ENCODE peak calls at places on chromosomes 12 and 14, in six cellular contexts. One of them, this sample, is unnamed. For H3K9me3 and H3K4me1, the result is how much of the 10 kb centered on the place peaks cover.

GRCh38 chr14:49796025-49796424 is 28.1 kb downstream of the KLHDC2 start:
- DNase-seq in left ventricle myocardium inferior: no peak
- DNase-seq in cardiac muscle cell: no peak
- DNase-seq in NT2/D1: no peak
- DNase-seq in A549: no peak
- DNase-seq in PC-3: peak
- DNase-seq in this sample: no peak

GRCh38 chr12:121523741-121524140 is 57.1 kb downstream of the KDM2B start:
- DNase-seq in A549: no peak
- DNase-seq in left ventricle myocardium inferior: no peak
- DNase-seq in PC-3: no peak
- DNase-seq in cardiac muscle cell: no peak
- DNase-seq in NT2/D1: no peak
- DNase-seq in this sample: no peak

GRCh38 chr14:87992349-87992719 is 648 bp downstream of the GALC start:
- DNase-seq in A549: no peak
- DNase-seq in PC-3: no peak
- DNase-seq in cardiac muscle cell: no peak
- DNase-seq in left ventricle myocardium inferior: no peak
- DNase-seq in NT2/D1: no peak
- DNase-seq in this sample: no peak

GRCh38 chr14:52902971-52903385 is 47.9 kb downstream of the FERMT2 start:
- DNase-seq in A549: no peak
- DNase-seq in cardiac muscle cell: no peak
- DNase-seq in NT2/D1: no peak
- DNase-seq in PC-3: peak
- DNase-seq in left ventricle myocardium inferior: no peak
- DNase-seq in this sample: no peak

GRCh38 chr14:57052705-57053302 is 215.9 kb downstream of the EXOC5 start:
- DNase-seq in cardiac muscle cell: no peak
- DNase-seq in left ventricle myocardium inferior: no peak
- DNase-seq in PC-3: no peak
- DNase-seq in NT2/D1: no peak
- DNase-seq in A549: no peak
- DNase-seq in this sample: no peak

GRCh38 chr14:65002586-65003210 is 16.0 kb downstream of the FNTB start:
- DNase-seq in left ventricle myocardium inferior: no peak
- DNase-seq in A549: no peak
- DNase-seq in cardiac muscle cell: no peak
- DNase-seq in NT2/D1: no peak
- DNase-seq in PC-3: peak
- DNase-seq in this sample: no peak

GRCh38 chr12:85489194-85489593 is 209.2 kb downstream of the ALX1 start:
- DNase-seq in A549: no peak
- DNase-seq in left ventricle myocardium inferior: no peak
- DNase-seq in cardiac muscle cell: no peak
- DNase-seq in NT2/D1: no peak
- DNase-seq in PC-3: peak
- DNase-seq in this sample: no peak

GRCh38 chr14:71701990-71702389 is 230.2 kb upstream of the RGS6 start:
- DNase-seq in cardiac muscle cell: no peak
- DNase-seq in left ventricle myocardium inferior: no peak
- DNase-seq in PC-3: peak
- DNase-seq in A549: no peak
- DNase-seq in NT2/D1: no peak
- DNase-seq in this sample: no peak

GRCh38 chr14:89748004-89748403 is 206.5 kb downstream of the EFCAB11 start:
- DNase-seq in PC-3: no peak
- DNase-seq in NT2/D1: no peak
- DNase-seq in cardiac muscle cell: no peak
- DNase-seq in A549: no peak
- DNase-seq in left ventricle myocardium inferior: no peak
- DNase-seq in this sample: no peak

GRCh38 chr12:103833891-103834290 is 7.1 kb downstream of the NT5DC3 start:
- DNase-seq in PC-3: no peak
- DNase-seq in A549: no peak
- DNase-seq in left ventricle myocardium inferior: no peak
- DNase-seq in cardiac muscle cell: no peak
- DNase-seq in NT2/D1: no peak
- DNase-seq in this sample: no peak

GRCh38 chr14:51395361-51395849 is 155.4 kb downstream of the TMX1 start:
- DNase-seq in NT2/D1: no peak
- DNase-seq in left ventricle myocardium inferior: peak
- DNase-seq in cardiac muscle cell: peak
- DNase-seq in PC-3: peak
- DNase-seq in A549: no peak
- DNase-seq in this sample: no peak

GRCh38 chr12:127214196-127214595 is 1052.8 kb upstream of the TMEM132C start:
- DNase-seq in A549: no peak
- DNase-seq in cardiac muscle cell: no peak
- DNase-seq in NT2/D1: no peak
- DNase-seq in PC-3: no peak
- DNase-seq in left ventricle myocardium inferior: no peak
- DNase-seq in this sample: no peak

GRCh38 chr12:113425960-113426453 is 3.8 kb downstream of the SDSL start:
- DNase-seq in left ventricle myocardium inferior: no peak
- DNase-seq in PC-3: no peak
- DNase-seq in A549: no peak
- DNase-seq in NT2/D1: peak
- DNase-seq in cardiac muscle cell: no peak
- DNase-seq in this sample: no peak

GRCh38 chr12:75884465-75884985 is 147.1 kb downstream of the PHLDA1 start:
- DNase-seq in cardiac muscle cell: no peak
- DNase-seq in PC-3: no peak
- DNase-seq in A549: no peak
- DNase-seq in left ventricle myocardium inferior: no peak
- DNase-seq in NT2/D1: no peak
- DNase-seq in this sample: no peak

GRCh38 chr14:26867171-26867757 is 269.4 kb upstream of the NOVA1 start:
- DNase-seq in NT2/D1: no peak
- DNase-seq in A549: no peak
- DNase-seq in cardiac muscle cell: peak
- DNase-seq in left ventricle myocardium inferior: no peak
- DNase-seq in PC-3: peak
- DNase-seq in this sample: no peak

GRCh38 chr14:102262894-102263462 is 42.0 kb downstream of the MOK start:
- DNase-seq in NT2/D1: peak
- DNase-seq in PC-3: peak
- DNase-seq in A549: peak
- DNase-seq in left ventricle myocardium inferior: no peak
- DNase-seq in cardiac muscle cell: no peak
- DNase-seq in this sample: no peak

GRCh38 chr12:106585862-106586534 is 3.2 kb downstream of the RFX4 start:
- DNase-seq in NT2/D1: no peak
- DNase-seq in left ventricle myocardium inferior: no peak
- DNase-seq in PC-3: no peak
- DNase-seq in cardiac muscle cell: peak
- DNase-seq in A549: no peak
- DNase-seq in this sample: no peak

GRCh38 chr12:106586535-106586802 is 3.7 kb downstream of the RFX4 start:
- DNase-seq in A549: no peak
- DNase-seq in NT2/D1: no peak
- DNase-seq in cardiac muscle cell: no peak
- DNase-seq in left ventricle myocardium inferior: no peak
- DNase-seq in PC-3: no peak
- DNase-seq in this sample: no peak

GRCh38 chr12:106588771-106589170 is 6.0 kb downstream of the RFX4 start:
- DNase-seq in NT2/D1: no peak
- DNase-seq in left ventricle myocardium inferior: no peak
- DNase-seq in A549: no peak
- DNase-seq in cardiac muscle cell: no peak
- DNase-seq in PC-3: no peak
- DNase-seq in this sample: no peak

GRCh38 chr12:106585237-106585834 is 2.5 kb downstream of the RFX4 start:
- DNase-seq in cardiac muscle cell: no peak
- DNase-seq in A549: no peak
- DNase-seq in PC-3: no peak
- DNase-seq in left ventricle myocardium inferior: no peak
- DNase-seq in NT2/D1: no peak
- DNase-seq in this sample: no peak

GRCh38 chr12:106586803-106587684 is 4.2 kb downstream of the RFX4 start:
- DNase-seq in left ventricle myocardium inferior: no peak
- DNase-seq in cardiac muscle cell: peak
- DNase-seq in PC-3: no peak
- DNase-seq in NT2/D1: no peak
- DNase-seq in A549: no peak
- DNase-seq in this sample: no peak
- H3K9me3 ChIP-seq in left ventricle myocardium inferior: under half
- H3K9me3 ChIP-seq in cardiac muscle cell: under half
- H3K9me3 ChIP-seq in PC-3: under half
- H3K9me3 ChIP-seq in NT2/D1: under half
- H3K9me3 ChIP-seq in A549: under half
- H3K9me3 ChIP-seq in this sample: under half

DNA sequence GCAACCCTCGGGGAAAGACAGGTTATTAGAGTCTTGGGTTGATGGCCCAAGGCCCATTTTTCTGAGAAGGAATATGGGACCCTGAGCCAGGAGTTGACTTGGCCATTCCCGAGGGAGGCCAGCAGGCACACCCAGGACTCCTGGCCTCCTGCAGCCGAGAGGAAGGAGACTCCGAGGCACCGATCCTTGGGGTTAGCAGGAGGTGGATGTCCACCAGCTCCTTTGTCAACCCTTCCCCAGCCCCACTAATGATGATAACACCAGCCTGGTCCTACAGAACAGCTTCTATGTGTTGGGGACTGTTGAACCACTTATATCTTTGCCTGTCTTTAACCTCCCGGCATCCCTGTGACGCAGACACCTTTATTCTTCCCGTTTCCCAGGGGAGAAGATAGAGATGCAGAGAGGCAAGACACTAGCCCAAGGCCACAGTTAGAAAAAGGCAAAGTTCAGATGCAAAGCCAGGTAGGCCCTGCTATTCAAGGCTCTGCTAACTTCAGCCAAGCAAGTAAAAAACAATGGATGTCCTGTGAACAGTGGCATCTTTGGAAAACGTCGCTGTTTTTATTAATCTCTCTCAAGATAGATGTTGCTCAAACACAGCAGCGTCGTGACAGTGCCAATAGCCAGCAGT is 767.3 kb upstream of the TBX3 start:
- DNase-seq in cardiac muscle cell: no peak
- DNase-seq in A549: no peak
- DNase-seq in NT2/D1: no peak
- DNase-seq in PC-3: no peak
- DNase-seq in left ventricle myocardium inferior: no peak
- DNase-seq in this sample: no peak
- H3K4me1 ChIP-seq in cardiac muscle cell: under half
- H3K4me1 ChIP-seq in A549: under half
- H3K4me1 ChIP-seq in NT2/D1: under half
- H3K4me1 ChIP-seq in PC-3: under half
- H3K4me1 ChIP-seq in left ventricle myocardium inferior: under half
- H3K4me1 ChIP-seq in this sample: under half

GRCh38 chr12:132955094-132955932 is 793 bp downstream of the ZNF605 start:
- DNase-seq in NT2/D1: no peak
- DNase-seq in A549: peak
- DNase-seq in cardiac muscle cell: peak
- DNase-seq in left ventricle myocardium inferior: peak
- DNase-seq in PC-3: peak
- DNase-seq in this sample: no peak
- H3K4me3 ChIP-seq in NT2/D1: peak
- H3K4me3 ChIP-seq in A549: peak
- H3K4me3 ChIP-seq in cardiac muscle cell: peak
- H3K4me3 ChIP-seq in left ventricle myocardium inferior: peak
- H3K4me3 ChIP-seq in PC-3: peak
- H3K4me3 ChIP-seq in this sample: peak

DNA sequence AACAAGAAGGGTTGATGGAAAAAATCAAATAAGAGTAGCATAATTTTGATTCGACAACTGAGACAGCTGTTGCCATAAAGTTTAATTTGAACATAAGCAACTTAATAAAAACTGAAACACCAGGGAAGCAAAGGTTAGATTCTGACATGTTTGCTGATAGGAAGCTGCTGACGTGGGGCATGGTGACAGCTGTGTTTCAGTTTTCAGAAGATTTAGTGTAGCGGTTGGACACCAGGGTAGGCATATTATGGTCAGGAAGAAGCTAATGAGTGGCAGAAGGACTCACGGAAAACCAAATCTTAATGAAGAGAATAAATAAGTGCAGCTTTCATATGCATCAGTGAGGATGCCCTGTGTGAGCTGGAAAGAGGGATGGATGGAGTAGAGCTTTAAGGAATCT is 336.7 kb upstream of the RPL10L start:
- DNase-seq in cardiac muscle cell: no peak
- DNase-seq in left ventricle myocardium inferior: no peak
- DNase-seq in A549: no peak
- DNase-seq in NT2/D1: no peak
- DNase-seq in PC-3: no peak
- DNase-seq in this sample: no peak
- H3K9me3 ChIP-seq in cardiac muscle cell: under half
- H3K9me3 ChIP-seq in left ventricle myocardium inferior: under half
- H3K9me3 ChIP-seq in A549: under half
- H3K9me3 ChIP-seq in NT2/D1: under half
- H3K9me3 ChIP-seq in PC-3: under half
- H3K9me3 ChIP-seq in this sample: under half

GRCh38 chr14:37213016-37213415 is 15.3 kb downstream of the MIPOL1 start:
- DNase-seq in A549: no peak
- DNase-seq in NT2/D1: no peak
- DNase-seq in PC-3: no peak
- DNase-seq in cardiac muscle cell: no peak
- DNase-seq in left ventricle myocardium inferior: no peak
- DNase-seq in this sample: no peak

GRCh38 chr14:37210448-37210847 is 12.7 kb downstream of the MIPOL1 start:
- DNase-seq in left ventricle myocardium inferior: no peak
- DNase-seq in NT2/D1: no peak
- DNase-seq in cardiac muscle cell: no peak
- DNase-seq in A549: no peak
- DNase-seq in PC-3: no peak
- DNase-seq in this sample: no peak

GRCh38 chr14:37221073-37221472 is 23.3 kb downstream of the MIPOL1 start:
- DNase-seq in left ventricle myocardium inferior: no peak
- DNase-seq in A549: no peak
- DNase-seq in cardiac muscle cell: no peak
- DNase-seq in PC-3: no peak
- DNase-seq in NT2/D1: no peak
- DNase-seq in this sample: no peak

GRCh38 chr14:37215345-37215744 is 17.6 kb downstream of the MIPOL1 start:
- DNase-seq in A549: no peak
- DNase-seq in NT2/D1: no peak
- DNase-seq in PC-3: no peak
- DNase-seq in left ventricle myocardium inferior: no peak
- DNase-seq in cardiac muscle cell: no peak
- DNase-seq in this sample: no peak
- H3K4me1 ChIP-seq in A549: under half
- H3K4me1 ChIP-seq in NT2/D1: under half
- H3K4me1 ChIP-seq in PC-3: under half
- H3K4me1 ChIP-seq in left ventricle myocardium inferior: under half
- H3K4me1 ChIP-seq in cardiac muscle cell: under half
- H3K4me1 ChIP-seq in this sample: under half

GRCh38 chr14:69848903-69849391 is 30.3 kb upstream of the SMOC1 start:
- DNase-seq in NT2/D1: no peak
- DNase-seq in A549: no peak
- DNase-seq in PC-3: no peak
- DNase-seq in left ventricle myocardium inferior: no peak
- DNase-seq in cardiac muscle cell: no peak
- DNase-seq in this sample: no peak
- H3K4me3 ChIP-seq in NT2/D1: no peak
- H3K4me3 ChIP-seq in A549: no peak
- H3K4me3 ChIP-seq in PC-3: no peak
- H3K4me3 ChIP-seq in left ventricle myocardium inferior: no peak
- H3K4me3 ChIP-seq in cardiac muscle cell: no peak
- H3K4me3 ChIP-seq in this sample: no peak

GRCh38 chr12:38113991-38114390 is 202.6 kb upstream of the ALG10B start:
- DNase-seq in cardiac muscle cell: no peak
- DNase-seq in NT2/D1: no peak
- DNase-seq in A549: no peak
- DNase-seq in left ventricle myocardium inferior: no peak
- DNase-seq in PC-3: peak
- DNase-seq in this sample: no peak
- H3K9me3 ChIP-seq in cardiac muscle cell: under half
- H3K9me3 ChIP-seq in NT2/D1: under half
- H3K9me3 ChIP-seq in A549: under half
- H3K9me3 ChIP-seq in left ventricle myocardium inferior: under half
- H3K9me3 ChIP-seq in PC-3: under half
- H3K9me3 ChIP-seq in this sample: under half